ENCODE peak calls at places on chromosomes 7 and 10, in six cellular contexts. J is CD4-positive, CD25-positive, alpha-beta regulatory T cell; O is suprapubic skin; R is upper lobe of right lung; F is IMR-90; M is bronchial epithelial cell. L is an unnamed sample.

GRCh38 chr10:3727268-3727667 is 57.7 kb downstream of the KLF6 start:
- DNase-seq in O (no peak), F (no peak), J (no peak), R (no peak), M (no peak), L (no peak)

GRCh38 chr7:130941322-130942210 is 207.6 kb upstream of the KLF14 start:
- DNase-seq in F (peak; percentile 84), R (peak; percentile 74), M (peak; percentile 72), J (peak; percentile 54), O (no peak), L (peak; percentile 83)

GRCh38 chr10:44993226-44993921 is 7.3 kb upstream of the ZNF22 start:
- DNase-seq in R (no peak), O (peak; percentile 64), M (no peak), F (no peak), J (no peak), L (no peak)

GRCh38 chr7:70571986-70572385 is 560.0 kb upstream of the GALNT17 start:
- DNase-seq in R (no peak), J (no peak), F (no peak), O (no peak), M (no peak), L (no peak)

GRCh38 chr10:73263948-73264347 is 11.5 kb upstream of the MRPS16 start:
- DNase-seq in M (peak; percentile 50), R (no peak), F (peak; percentile 36), O (no peak), J (peak; percentile 50), L (no peak)

GRCh38 chr7:36790280-36790679 is 66.0 kb upstream of the AOAH start:
- DNase-seq in J (no peak), M (no peak), F (no peak), O (no peak), R (no peak), L (no peak)

GRCh38 chr7:151757274-151757673 is 119.6 kb downstream of the PRKAG2 start:
- DNase-seq in J (no peak), R (no peak), O (no peak), F (peak; percentile 88), M (no peak), L (no peak)

GRCh38 chr7:17297243-17297642 is 1.2 kb upstream of the AHR start:
- DNase-seq in F (no peak), R (no peak), M (no peak), J (peak; percentile 23), O (no peak), L (no peak)

GRCh38 chr7:51235593-51236313 is 80.9 kb downstream of the COBL start:
- DNase-seq in R (no peak), M (no peak), F (no peak), O (no peak), J (no peak), L (no peak)

GRCh38 chr7:45677311-45677900 is 103.2 kb downstream of the ADCY1 start:
- DNase-seq in O (no peak), R (peak; percentile 30), M (no peak), F (no peak), J (no peak), L (peak; percentile 35)

GRCh38 chr7:31687024-31687423 is at the start of gene PPP1R17:
- DNase-seq in M (no peak), R (no peak), J (no peak), F (no peak), O (no peak), L (no peak)

GRCh38 chr10:34814228-34815173 is 595 bp downstream of the PARD3 start:
- DNase-seq in J (no peak), O (no peak), M (no peak), F (peak; percentile 27), R (peak; percentile 77), L (peak; percentile 64)

GRCh38 chr10:98078774-98079173 is 48.4 kb upstream of the CRTAC1 start:
- DNase-seq in M (no peak), J (no peak), O (no peak), F (no peak), R (no peak), L (no peak)

GRCh38 chr7:134186022-134186421 is 58.9 kb downstream of the LRGUK start:
- DNase-seq in R (no peak), F (peak; percentile 83), J (no peak), M (peak; percentile 67), O (no peak), L (no peak)

GRCh38 chr10:33735463-33735862 is 401.0 kb upstream of the NRP1 start:
- DNase-seq in R (no peak), O (no peak), F (peak; percentile 24), M (peak; percentile 51), J (no peak), L (no peak)

GRCh38 chr10:31586708-31587107 is 267.7 kb downstream of the ZEB1 start:
- DNase-seq in O (no peak), R (no peak), M (no peak), J (no peak), F (no peak), L (peak; percentile 76)

GRCh38 chr10:29725133-29725720 is 90.5 kb upstream of the SVIL start:
- DNase-seq in R (no peak), J (no peak), O (no peak), M (peak; percentile 32), F (no peak), L (no peak)

GRCh38 chr7:47999413-47999812 is 20.0 kb upstream of the HUS1 start:
- DNase-seq in M (no peak), J (no peak), O (no peak), F (no peak), R (no peak), L (no peak)

GRCh38 chr7:2592375-2592865 is 33.6 kb downstream of the IQCE start:
- DNase-seq in M (no peak), J (no peak), F (no peak), O (no peak), R (no peak), L (no peak)

GRCh38 chr7:22397981-22398380 is 41.0 kb upstream of the RAPGEF5 start:
- DNase-seq in O (no peak), M (no peak), F (peak; percentile 33), J (no peak), R (no peak), L (no peak)

GRCh38 chr10:49393301-49393700 is 2.6 kb downstream of the DRGX start:
- DNase-seq in J (no peak), F (no peak), R (no peak), M (no peak), O (no peak), L (no peak)

GRCh38 chr10:49393757-49394156 is 2.1 kb downstream of the DRGX start:
- DNase-seq in M (no peak), R (no peak), F (no peak), O (no peak), J (no peak), L (no peak)

GRCh38 chr10:49395741-49396665 is at the start of gene DRGX:
- DNase-seq in M (no peak), F (no peak), J (no peak), O (no peak), R (no peak), L (no peak)

GRCh38 chr10:49396666-49396999 is 744 bp upstream of the DRGX start:
- DNase-seq in F (no peak), R (no peak), O (no peak), M (no peak), J (no peak), L (no peak)

DNA sequence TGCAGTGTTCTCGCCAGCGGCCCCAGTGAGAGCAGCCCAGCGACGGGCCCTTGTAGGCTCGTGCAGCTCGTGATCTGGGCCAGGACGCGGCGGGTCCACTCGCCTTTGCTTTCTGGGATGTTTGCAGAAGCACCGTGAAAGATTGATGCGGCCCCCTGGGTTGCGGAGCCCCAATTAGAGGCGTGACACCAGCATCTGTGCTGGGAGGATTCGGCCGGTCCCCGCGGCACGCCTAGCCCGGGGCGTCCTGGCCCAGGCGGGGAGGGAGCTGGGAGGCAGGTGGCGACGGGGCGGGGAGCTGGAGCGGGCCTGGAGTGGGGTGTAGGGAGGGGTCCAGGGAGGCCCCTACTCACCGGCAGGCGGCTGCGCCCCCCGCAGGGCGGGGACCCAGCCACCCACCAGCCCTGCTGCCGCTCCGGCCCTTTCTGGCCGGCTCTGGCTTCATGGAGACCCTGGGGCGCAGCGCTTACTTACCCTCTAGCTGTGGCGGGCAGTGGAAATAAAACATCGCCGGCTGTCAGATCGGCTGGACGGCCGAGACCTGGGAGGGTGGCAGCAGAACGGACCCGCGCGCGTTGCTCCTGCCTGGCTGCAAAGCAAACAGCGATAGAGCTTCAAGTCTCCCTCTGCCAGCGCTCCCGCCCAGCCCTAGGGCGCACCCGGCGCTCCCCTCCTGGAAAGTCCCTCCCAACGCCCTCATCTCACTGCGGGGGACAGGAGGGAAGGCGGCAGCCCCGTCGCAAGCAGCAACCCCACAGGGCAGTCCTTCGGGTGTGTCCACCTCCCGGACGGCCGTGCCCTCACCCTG is 752 bp downstream of the DRGX start:
- DNase-seq in F (no peak), J (no peak), O (no peak), R (no peak), M (no peak), L (no peak)
- H3K27me3 ChIP-seq in F (peaks cover 74% of the 10 kb centered on the region), J (peaks cover 31% of the 10 kb centered on the region), O (peaks cover 93% of the 10 kb centered on the region), R (peaks cover 89% of the 10 kb centered on the region), M (peaks cover 45% of the 10 kb centered on the region), L (peaks cover 75% of the 10 kb centered on the region)

GRCh38 chr7:55570218-55570873 is 2.0 kb downstream of the VOPP1 start:
- DNase-seq in O (no peak), J (peak; percentile 60), F (no peak), M (no peak), R (no peak), L (no peak)
- H3K4me3 ChIP-seq in O (peak overlapping the region; percentile 98), J (peak overlapping the region; percentile 99), F (no peak overlapping the region), M (no peak overlapping the region), R (peak overlapping the region; percentile 96), L (peak overlapping the region; percentile 99)

GRCh38 chr10:11011966-11012365 is 5.7 kb upstream of the CELF2 start:
- DNase-seq in F (no peak), R (no peak), M (peak; percentile 58), O (no peak), J (no peak), L (no peak)
- H3K27me3 ChIP-seq in F (peaks cover 23% of the 10 kb centered on the region), R (peaks cover 5% of the 10 kb centered on the region), M (no peaks in the 10 kb centered on the region), O (peaks cover 4% of the 10 kb centered on the region), J (peaks cover 67% of the 10 kb centered on the region), L (peaks cover 7% of the 10 kb centered on the region)

GRCh38 chr7:125173571-125173970 is 243.9 kb upstream of the POT1 start:
- DNase-seq in O (no peak), R (no peak), J (no peak), F (no peak), M (peak; percentile 80), L (no peak)
- H3K4me3 ChIP-seq in O (no peak overlapping the region), R (no peak overlapping the region), J (no peak overlapping the region), F (no peak overlapping the region), M (no peak overlapping the region), L (no peak overlapping the region)

DNA sequence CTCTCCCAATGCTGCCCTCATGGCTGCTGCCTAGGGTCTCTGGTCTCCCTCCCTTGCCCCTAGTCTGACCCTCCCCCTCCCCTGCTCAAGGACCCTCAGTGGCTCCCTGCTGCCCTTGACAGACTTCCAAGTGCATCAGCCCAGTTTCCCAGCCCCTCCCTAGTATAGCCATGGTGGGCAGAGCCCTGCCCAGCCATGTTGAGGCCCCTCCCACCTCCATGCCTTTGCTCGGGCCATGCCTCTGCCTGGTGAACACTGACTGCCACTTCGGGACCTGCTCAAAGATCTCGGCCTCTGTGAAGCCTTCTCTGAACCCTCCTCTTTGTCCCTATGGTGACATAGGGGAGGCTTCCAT is 73.2 kb downstream of the MYL10 start:
- DNase-seq in R (peak; percentile 40), M (no peak), J (no peak), O (peak; percentile 20), F (no peak), L (no peak)
- H3K27me3 ChIP-seq in R (no peaks in the 10 kb centered on the region), M (no peaks in the 10 kb centered on the region), J (no peaks in the 10 kb centered on the region), O (peaks cover 28% of the 10 kb centered on the region), F (peaks cover 40% of the 10 kb centered on the region), L (no peaks in the 10 kb centered on the region)

GRCh38 chr10:63204667-63205391 is 71.7 kb downstream of the NRBF2 start:
- DNase-seq in R (no peak), M (no peak), O (no peak), F (no peak), J (peak; percentile 16), L (no peak)
- H3K4me3 ChIP-seq in R (no peak overlapping the region), M (no peak overlapping the region), O (no peak overlapping the region), F (peak overlapping the region; percentile 12), J (peak overlapping the region; percentile 79), L (no peak overlapping the region)

GRCh38 chr10:48655426-48656240 is 29.0 kb upstream of the WDFY4 start:
- DNase-seq in R (peak; percentile 90), O (peak; percentile 74), F (peak; percentile 42), J (no peak), M (peak; percentile 26), L (peak; percentile 90)
- H3K27me3 ChIP-seq in R (no peaks in the 10 kb centered on the region), O (peaks cover 21% of the 10 kb centered on the region), F (peaks cover 5% of the 10 kb centered on the region), J (peaks cover 4% of the 10 kb centered on the region), M (no peaks in the 10 kb centered on the region), L (no peaks in the 10 kb centered on the region)

L was measured in spleen.